ENCODE peak calls at places on chromosome 2, in four cellular contexts. W, L, A and T are unnamed samples.

GRCh38 chr2:72745679-72746368 is 80.0 kb downstream of the EXOC6B start:
- DNase-seq in W (no peak), L (no peak), A (peak), T (peak)

GRCh38 chr2:238879020-238879419 is 31.1 kb downstream of the TWIST2 start:
- DNase-seq in W (no peak), L (no peak), A (no peak), T (no peak)

GRCh38 chr2:29247336-29247914 is 132.2 kb downstream of the CLIP4 start:
- DNase-seq in W (no peak), L (no peak), A (no peak), T (no peak)

GRCh38 chr2:47525167-47525566 is 122.2 kb downstream of the MSH2 start:
- DNase-seq in W (no peak), L (no peak), A (no peak), T (no peak)

GRCh38 chr2:86492057-86492456 is 50.9 kb downstream of the KDM3A start:
- DNase-seq in W (no peak), L (no peak), A (no peak), T (no peak)

GRCh38 chr2:153074207-153074606 is 355.8 kb downstream of the ARL6IP6 start:
- DNase-seq in W (no peak), L (no peak), A (no peak), T (no peak)

GRCh38 chr2:206820755-206821154 is 55.3 kb downstream of the FASTKD2 start:
- DNase-seq in W (no peak), L (no peak), A (no peak), T (no peak)

GRCh38 chr2:12688898-12689297 is 27.8 kb upstream of the TRIB2 start:
- DNase-seq in W (no peak), L (no peak), A (no peak), T (no peak)

GRCh38 chr2:176176233-176176632 is 12.2 kb upstream of the HOXD1 start:
- DNase-seq in W (no peak), L (no peak), A (no peak), T (no peak)

GRCh38 chr2:108640731-108641130 is 78.6 kb upstream of the RANBP2 start:
- DNase-seq in W (no peak), L (no peak), A (no peak), T (peak)

GRCh38 chr2:160109939-160110673 is 47.7 kb upstream of the PLA2R1 start:
- DNase-seq in W (peak), L (peak), A (peak), T (peak)

GRCh38 chr2:26634636-26635230 is 6.4 kb downstream of the CIB4 start:
- DNase-seq in W (no peak), L (no peak), A (no peak), T (no peak)

GRCh38 chr2:70403267-70404053 is 101.6 kb upstream of the FAM136A start:
- DNase-seq in W (no peak), L (no peak), A (no peak), T (no peak)

GRCh38 chr2:231672617-231673347 is 35.5 kb upstream of the PTMA start:
- DNase-seq in W (peak), L (no peak), A (peak), T (peak)

GRCh38 chr2:172711110-172711509 is 24.5 kb upstream of the RAPGEF4 start:
- DNase-seq in W (no peak), L (no peak), A (no peak), T (no peak)

GRCh38 chr2:128455710-128456050 is 137.0 kb upstream of the HS6ST1 start:
- DNase-seq in W (no peak), L (no peak), A (no peak), T (no peak)

GRCh38 chr2:191923652-191923997 is 76.7 kb upstream of the CAVIN2 start:
- DNase-seq in W (no peak), L (no peak), A (no peak), T (no peak)

GRCh38 chr2:218908721-218909619 is 28.3 kb downstream of the WNT10A start:
- DNase-seq in W (peak), L (peak), A (peak), T (peak)

GRCh38 chr2:119857742-119858141 is 98.0 kb downstream of the PTPN4 start:
- DNase-seq in W (no peak), L (no peak), A (no peak), T (no peak)